ENCODE peak calls at places on chromosomes 13 and 19, in four cellular contexts. A is ovary, D is sigmoid colon, H is stomach. B is an unnamed sample. For H3K27me3, the result is how much of the 10 kb centered on the place peaks cover.

GRCh38 chr19:40928859-40929258 is 46.8 kb upstream of the CYP2A7 start:
- DNase-seq in A (no peak), D (no peak), H (no peak), B (no peak)

GRCh38 chr13:107351305-107351704 is 783.4 kb upstream of the ARGLU1 start:
- DNase-seq in A (no peak), D (no peak), H (no peak), B (no peak)

GRCh38 chr19:7842661-7843294 is 12.8 kb downstream of the EVI5L start:
- DNase-seq in A (no peak), D (no peak), H (no peak), B (no peak)

GRCh38 chr13:39273953-39274352 is 235.7 kb downstream of the NHLRC3 start:
- DNase-seq in A (peak), D (no peak), H (peak), B (no peak)

GRCh38 chr13:87259479-87260083 is 411.6 kb upstream of the SLITRK5 start:
- DNase-seq in A (no peak), D (no peak), H (no peak), B (no peak)

GRCh38 chr13:90883592-90883991 is 463.9 kb upstream of the MIR17HG start:
- DNase-seq in A (no peak), D (no peak), H (no peak), B (no peak)

GRCh38 chr13:42728507-42729180 is 52.7 kb upstream of the FAM216B start:
- DNase-seq in A (peak), D (no peak), H (no peak), B (no peak)

GRCh38 chr13:61246351-61246750 is 169.3 kb downstream of the PCDH20 start:
- DNase-seq in A (no peak), D (no peak), H (no peak), B (no peak)

GRCh38 chr13:95300625-95301134 is 571 bp downstream of the ABCC4 start:
- DNase-seq in A (peak), D (peak), H (peak), B (peak)

GRCh38 chr13:72648513-72649065 is 78.8 kb downstream of the MZT1 start:
- DNase-seq in A (no peak), D (no peak), H (no peak), B (no peak)

GRCh38 chr19:41356984-41357739 is 3.4 kb upstream of the TGFB1 start:
- DNase-seq in A (no peak), D (no peak), H (no peak), B (peak)

GRCh38 chr13:100506154-100506553 is 82.4 kb downstream of the GGACT start:
- DNase-seq in A (no peak), D (no peak), H (no peak), B (no peak)

GRCh38 chr13:111893607-111894443 is 173.1 kb upstream of the SOX1 start:
- DNase-seq in A (no peak), D (no peak), H (no peak), B (no peak)

GRCh38 chr13:51584731-51585191 is 499 bp downstream of the WDFY2 start:
- DNase-seq in A (peak), D (peak), H (peak), B (peak)

GRCh38 chr13:112740502-112741131 is 50.8 kb downstream of the ATP11A start:
- DNase-seq in A (peak), D (peak), H (peak), B (peak)

GRCh38 chr13:27980280-27980998 is 8.1 kb downstream of the URAD start:
- DNase-seq in A (no peak), D (no peak), H (no peak), B (no peak)

GRCh38 chr13:113493315-113493951 is 2.9 kb upstream of the DCUN1D2 start:
- DNase-seq in A (no peak), D (no peak), H (no peak), B (no peak)

GRCh38 chr19:43760941-43761340 is 6.2 kb upstream of the SMG9 start:
- DNase-seq in A (no peak), D (no peak), H (no peak), B (no peak)

GRCh38 chr13:93298741-93299140 is 72.1 kb downstream of the GPC6 start:
- DNase-seq in A (no peak), D (no peak), H (no peak), B (no peak)

GRCh38 chr19:4089400-4089908 is 22.8 kb upstream of the ZBTB7A start:
- DNase-seq in A (no peak), D (no peak), H (no peak), B (peak)

GRCh38 chr19:13208131-13208963 is 58.1 kb downstream of the IER2 start:
- DNase-seq in A (peak), D (peak), H (peak), B (no peak)

GRCh38 chr13:113535381-113535781 is 44.9 kb upstream of the DCUN1D2 start:
- DNase-seq in A (no peak), D (peak), H (no peak), B (no peak)

GRCh38 chr19:39052243-39052746 is 19.9 kb upstream of the FBXO27 start:
- DNase-seq in A (peak), D (peak), H (peak), B (peak)

GRCh38 chr19:49591731-49592485 is 926 bp downstream of the PRR12 start:
- DNase-seq in A (peak), D (peak), H (peak), B (peak)

GRCh38 chr19:55160986-55161365 is 3.4 kb upstream of the TNNI3 start:
- DNase-seq in A (no peak), D (no peak), H (no peak), B (no peak)
- H3K27me3 ChIP-seq in A (under half), D (half or more), H (under half), B (under half)

DNA sequence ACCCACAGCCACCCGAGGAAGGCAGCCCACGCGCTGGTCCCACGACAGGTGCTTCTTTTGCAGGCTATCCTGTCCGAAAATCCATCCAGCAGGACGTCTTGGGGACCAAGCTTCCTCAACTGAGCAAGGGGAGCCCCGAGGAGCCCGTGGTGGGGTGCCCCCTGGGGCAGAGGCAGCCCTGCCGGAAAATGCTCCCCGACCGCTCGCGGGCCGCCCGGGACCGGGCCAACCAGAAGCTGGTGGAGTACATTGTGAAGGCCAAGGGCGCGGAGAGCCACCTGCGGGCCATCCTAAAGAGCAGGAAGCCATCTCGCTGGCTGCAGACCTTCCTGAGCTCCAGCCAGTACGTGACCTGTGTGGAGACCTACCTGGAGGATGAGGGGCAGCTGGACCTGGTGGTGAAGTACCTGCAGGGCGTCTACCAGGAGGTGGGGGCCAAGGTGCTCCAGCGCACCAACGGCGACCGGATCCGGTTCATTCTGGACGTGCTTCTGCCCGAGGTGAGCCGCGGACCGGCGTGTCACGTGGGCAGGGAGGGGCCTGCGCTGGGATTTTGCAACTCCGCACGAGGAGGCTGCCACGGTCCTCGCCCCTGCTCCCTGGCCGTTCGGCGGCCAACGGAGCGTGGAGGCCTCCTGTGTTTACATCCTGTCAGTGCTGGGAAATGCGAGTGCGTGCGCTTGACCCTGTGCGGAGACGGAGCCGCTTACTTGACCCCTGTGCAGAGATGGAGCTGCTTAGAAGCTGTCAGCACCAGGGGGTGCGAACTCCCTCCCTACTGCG is 12.9 kb upstream of the NDUFS7 start:
- DNase-seq in A (no peak), D (no peak), H (no peak), B (no peak)
- TF ChIP-seq EP300 in A (no peak), D (no peak), H (no peak), B (no peak)

DNA sequence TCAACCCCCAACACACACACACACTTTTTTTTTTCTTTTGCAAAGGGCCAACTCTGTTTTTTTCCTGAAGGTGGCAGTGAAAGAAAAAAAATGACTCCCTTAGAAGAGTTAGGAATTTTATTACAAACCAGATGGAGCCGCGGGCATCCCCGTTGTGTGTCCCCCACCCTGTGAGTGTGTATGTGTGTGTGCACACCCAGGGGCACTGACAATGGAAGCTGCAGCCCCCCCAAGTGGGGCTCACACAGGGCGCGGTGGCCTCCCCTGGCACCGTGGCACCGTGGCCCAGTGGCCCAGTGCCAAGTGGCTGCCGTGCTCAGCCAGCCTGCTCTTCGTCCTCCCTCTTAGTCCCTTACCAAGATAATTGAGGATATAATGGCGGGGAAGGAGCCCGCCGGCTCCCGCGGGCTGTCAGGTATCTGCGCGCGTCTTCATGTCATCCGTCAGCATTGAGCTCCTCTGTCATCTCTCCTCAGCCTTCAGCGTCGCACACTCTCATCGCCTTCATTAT is 314.1 kb downstream of the ZNF536 start:
- DNase-seq in A (no peak), D (peak), H (no peak), B (peak)
- H3K4me3 ChIP-seq in A (no peak), D (peak), H (peak), B (no peak)

GRCh38 chr19:55935206-55935605 is 3.1 kb upstream of the NLRP13 start:
- DNase-seq in A (no peak), D (no peak), H (no peak), B (no peak)

GRCh38 chr19:55940306-55940705 is 7.3 kb upstream of the NLRP8 start:
- DNase-seq in A (no peak), D (no peak), H (no peak), B (no peak)

GRCh38 chr19:55939206-55939605 is 7.1 kb upstream of the NLRP13 start:
- DNase-seq in A (no peak), D (no peak), H (no peak), B (no peak)
- H3K27me3 ChIP-seq in A (under half), D (under half), H (under half), B (under half)

B was measured in upper lobe of left lung.